ENCODE peak calls at places on chromosomes 2 and 18, in ten cellular contexts. K, U, Y, T, G, M, E, N, S and Q are unnamed samples.
A peak's percentile ranks its signal among the peaks of the same experiment; 100 is the strongest.

GRCh38 chr2:120602251-120602650 is 133.4 kb upstream of the GLI2 start:
- DNase-seq in K (peak; percentile 36), M (no peak), T (no peak), S (peak; percentile 8), Y (no peak), U (no peak), G (no peak), N (no peak), E (no peak), Q (no peak)

GRCh38 chr2:145623136-145623535 is 1103.2 kb upstream of the ZEB2 start:
- DNase-seq in S (no peak), E (no peak), M (no peak), Y (no peak), G (no peak), T (no peak), U (no peak), N (peak; percentile 97), K (peak; percentile 60), Q (peak; percentile 50)

GRCh38 chr2:186241874-186242273 is 244.2 kb upstream of the ZC3H15 start:
- DNase-seq in G (no peak), N (no peak), K (no peak), S (no peak), M (no peak), U (no peak), T (no peak), E (no peak), Y (no peak), Q (no peak)

GRCh38 chr2:105674406-105674805 is 70.3 kb upstream of the NCK2 start:
- DNase-seq in E (no peak), M (no peak), U (no peak), G (peak; percentile 37), N (no peak), T (no peak), S (no peak), Y (no peak), K (peak; percentile 69), Q (no peak)

GRCh38 chr18:33469699-33470098 is 29.2 kb upstream of the CCDC178 start:
- DNase-seq in S (no peak), M (no peak), G (no peak), U (no peak), T (no peak), N (no peak), K (peak; percentile 4), E (no peak), Y (no peak), Q (peak; percentile 44)

GRCh38 chr18:9608298-9608697 is 6.1 kb downstream of the PPP4R1 start:
- DNase-seq in K (peak; percentile 13), G (no peak), E (no peak), S (no peak), U (no peak), N (no peak), T (no peak), Y (no peak), M (no peak), Q (no peak)

GRCh38 chr2:119768731-119769130 is 9.0 kb downstream of the PTPN4 start:
- DNase-seq in N (no peak), G (no peak), U (no peak), E (no peak), T (no peak), Y (no peak), M (no peak), S (no peak), K (no peak), Q (no peak)

GRCh38 chr2:85772019-85772745 is 18.4 kb downstream of the ATOH8 start:
- DNase-seq in Y (no peak), N (peak; percentile 97), S (peak; percentile 96), K (peak; percentile 100), G (peak; percentile 98), U (no peak), M (peak; percentile 92), E (peak; percentile 99), T (peak; percentile 74), Q (peak; percentile 99)

GRCh38 chr18:72542993-72543361 is 1.2 kb downstream of the CBLN2 start:
- DNase-seq in G (no peak), K (peak; percentile 0), T (peak; percentile 13), S (no peak), N (no peak), U (peak; percentile 4), M (peak; percentile 51), Y (no peak), E (peak; percentile 24), Q (no peak)

GRCh38 chr2:73832905-73833304 is 4.1 kb downstream of the STAMBP start:
- DNase-seq in K (peak; percentile 21), N (peak; percentile 62), U (no peak), G (no peak), E (no peak), S (no peak), M (no peak), Y (no peak), T (no peak), Q (no peak)

GRCh38 chr2:209473930-209474419 is 50.1 kb downstream of the MAP2 start:
- DNase-seq in Y (no peak), U (peak; percentile 53), E (no peak), T (no peak), G (no peak), M (no peak), N (peak; percentile 94), K (peak; percentile 96), S (no peak), Q (peak; percentile 87)

GRCh38 chr2:47904903-47905453 is 1.3 kb downstream of the FBXO11 start:
- DNase-seq in Y (peak; percentile 39), K (peak; percentile 21), S (peak; percentile 76), N (no peak), T (peak; percentile 56), G (peak; percentile 41), M (no peak), E (no peak), U (peak; percentile 65), Q (no peak)

GRCh38 chr2:190627881-190628412 is 20.9 kb upstream of the NAB1 start:
- DNase-seq in G (peak; percentile 69), Y (peak; percentile 35), T (peak; percentile 50), S (no peak), E (peak; percentile 85), U (peak; percentile 57), M (no peak), K (peak; percentile 50), N (no peak), Q (no peak)

GRCh38 chr2:42777883-42778805 is 14.2 kb upstream of the OXER1 start:
- DNase-seq in N (no peak), K (no peak), Y (no peak), G (no peak), S (no peak), E (no peak), T (peak; percentile 46), M (no peak), U (no peak), Q (no peak)

GRCh38 chr2:3523551-3524041 is 4.3 kb upstream of the ADI1 start:
- DNase-seq in T (no peak), S (no peak), E (no peak), N (peak; percentile 75), G (no peak), Y (no peak), U (no peak), K (peak; percentile 46), M (no peak), Q (no peak)

GRCh38 chr2:240245706-240246105 is 105.2 kb upstream of the OTOS start:
- DNase-seq in M (no peak), N (no peak), G (peak; percentile 79), S (no peak), T (no peak), U (peak; percentile 76), K (no peak), E (peak; percentile 57), Y (no peak), Q (no peak)
- TF ChIP-seq CTCF in M (no peak), N (no peak), G (no peak), S (no peak), T (no peak), U (no peak), K (no peak), E (no peak), Y (no peak), Q (peak; percentile 46)

DNA sequence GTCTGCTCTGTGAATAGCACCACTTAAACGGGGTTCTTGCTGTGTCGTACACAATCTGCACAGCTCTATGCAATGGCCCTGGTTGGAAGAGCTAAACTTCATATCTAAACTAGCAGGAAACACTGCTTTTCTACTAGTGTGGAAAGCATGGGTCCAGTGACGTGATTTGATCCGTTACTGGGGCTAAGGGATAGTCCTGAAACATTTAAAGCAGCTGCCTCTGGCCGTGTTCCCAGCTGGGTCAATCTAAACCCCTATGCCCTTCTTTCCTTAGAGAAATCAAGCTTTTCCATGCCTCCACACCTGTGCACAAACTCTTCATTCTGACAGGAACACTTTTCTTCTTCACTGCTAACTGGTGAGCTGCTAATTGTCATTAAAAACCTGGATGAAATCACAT is 5.4 kb upstream of the IGFBP5 start:
- DNase-seq in N (no peak), S (no peak), U (no peak), Y (no peak), K (no peak), G (no peak), E (no peak), T (no peak), M (no peak), Q (no peak)
- TF ChIP-seq CTCF in N (no peak), S (no peak), U (no peak), Y (no peak), K (no peak), G (no peak), E (no peak), T (no peak), M (no peak), Q (no peak)

DNA sequence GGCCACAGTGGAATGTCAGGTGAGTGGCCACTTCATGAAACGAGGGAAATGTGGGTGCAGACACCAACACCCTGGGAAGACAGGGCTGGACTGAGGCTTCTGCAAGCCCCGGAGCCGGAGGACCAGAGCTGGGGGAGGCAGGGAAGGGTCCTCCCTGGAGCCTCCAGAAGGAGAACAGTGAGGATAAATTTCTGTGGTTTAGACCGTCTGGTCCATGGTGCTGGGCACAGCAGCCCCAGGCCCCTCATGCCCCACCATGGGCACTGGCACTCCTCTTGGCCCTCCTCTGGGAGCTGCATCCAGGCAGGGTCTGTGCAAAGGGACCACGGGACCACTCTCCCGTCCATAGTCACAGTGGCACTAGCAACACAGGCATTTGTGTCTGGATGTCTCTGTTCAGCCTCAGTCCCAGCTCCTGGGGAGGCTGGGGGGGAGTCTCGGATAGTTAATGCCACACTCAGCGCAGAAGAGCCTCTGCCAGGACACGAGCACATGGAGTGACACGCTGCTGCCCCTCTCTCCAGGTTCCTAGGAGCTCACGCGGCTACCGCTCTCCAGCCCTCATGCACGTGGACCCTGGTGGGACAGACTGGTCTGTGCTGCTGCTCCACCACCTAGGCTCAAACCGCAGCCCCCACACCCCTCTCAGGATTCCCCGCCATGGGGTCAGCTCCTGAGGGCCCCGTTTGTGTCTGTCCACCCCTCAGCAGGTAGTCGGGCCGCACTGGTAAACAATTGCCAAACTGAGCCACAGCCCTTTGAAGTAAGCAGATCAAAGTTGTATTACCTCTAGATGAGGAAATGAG is 305.9 kb upstream of the SALL3 start:
- DNase-seq in E (no peak), M (no peak), K (no peak), T (no peak), U (no peak), G (no peak), Y (no peak), S (no peak), N (no peak), Q (no peak)
- TF ChIP-seq CTCF in E (no peak), M (no peak), K (no peak), T (no peak), U (no peak), G (no peak), Y (no peak), S (no peak), N (no peak), Q (no peak)

DNA sequence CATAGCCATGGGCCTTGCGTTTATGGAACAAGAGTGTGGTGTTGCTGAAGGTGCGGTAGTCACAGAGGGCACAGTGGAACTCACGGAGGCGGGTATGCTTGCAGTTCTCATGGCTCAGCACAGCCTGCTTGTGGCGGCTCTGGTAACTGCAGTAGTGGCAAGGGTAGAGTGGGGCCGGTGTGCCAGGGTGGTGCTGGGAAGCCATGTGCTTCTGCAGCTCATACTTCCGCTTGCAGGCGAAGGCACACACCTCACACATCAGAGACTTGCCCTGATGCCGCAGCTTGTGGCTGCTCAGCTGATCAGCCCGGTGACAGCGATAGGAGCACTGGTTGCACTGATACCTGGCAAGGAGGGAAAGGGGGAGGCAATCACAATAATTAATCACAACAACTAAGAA is 14.7 kb downstream of the ZNF142 start:
- DNase-seq in T (no peak), K (no peak), G (no peak), S (no peak), M (no peak), E (no peak), Y (no peak), N (no peak), U (no peak), Q (no peak)
- TF ChIP-seq CTCF in T (no peak), K (no peak), G (no peak), S (no peak), M (no peak), E (no peak), Y (no peak), N (peak; percentile 10), U (no peak), Q (peak; percentile 5)